ENCODE peak calls at places on chromosomes 4 and X, in ten cellular contexts. X is epithelial cell of prostate; H is tibial nerve; R is CD8-positive, alpha-beta T cell; T is naive thymus-derived CD4-positive, alpha-beta T cell; Z is neural progenitor cell; M is cardiac muscle cell; G is A673; W is endothelial cell of umbilical vein; Q is transverse colon. P is an unnamed sample.

GRCh38 chr4:153440475-153440874 is 25.7 kb upstream of the TMEM131L start:
- DNase-seq in X (no peak), H (no peak), R (no peak), T (no peak), Z (no peak), M (no peak), G (no peak), W (no peak), Q (no peak), P (no peak)

GRCh38 chr4:336099-336892 is 1.3 kb upstream of the ZNF141 start:
- DNase-seq in X (no peak), H (no peak), R (no peak), T (no peak), Z (peak; percentile 21), M (peak; percentile 34), G (no peak), W (no peak), Q (peak; percentile 35), P (no peak)

GRCh38 chr4:21893136-21893535 is 55.4 kb downstream of the KCNIP4 start:
- DNase-seq in X (no peak), H (no peak), R (no peak), T (no peak), Z (no peak), M (no peak), G (no peak), W (no peak), Q (no peak), P (no peak)

GRCh38 chr4:13535708-13536361 is 8.5 kb downstream of the NKX3-2 start:
- DNase-seq in X (no peak), H (no peak), R (no peak), T (no peak), Z (peak; percentile 65), M (no peak), G (no peak), W (no peak), Q (no peak), P (no peak)

GRCh38 chrX:25721564-25721963 is 416.6 kb upstream of the MAGEB18 start:
- DNase-seq in X (no peak), H (no peak), R (no peak), T (no peak), Z (peak; percentile 39), M (peak; percentile 42), G (peak; percentile 39), W (peak; percentile 40), Q (no peak), P (no peak)

GRCh38 chr4:168337550-168337940 is 19.0 kb upstream of the DDX60 start:
- DNase-seq in X (no peak), H (no peak), R (no peak), T (no peak), Z (no peak), M (peak; percentile 19), G (no peak), W (no peak), Q (no peak), P (peak; percentile 33)

GRCh38 chr4:112321768-112322684 is 24.9 kb downstream of the ALPK1 start:
- DNase-seq in X (no peak), H (peak; percentile 54), R (peak; percentile 70), T (peak; percentile 69), Z (peak; percentile 77), M (peak; percentile 69), G (peak; percentile 77), W (peak; percentile 81), Q (peak; percentile 73), P (peak; percentile 68)

GRCh38 chr4:145178740-145179139 is 1.6 kb downstream of the OTUD4 start:
- DNase-seq in X (no peak), H (no peak), R (no peak), T (no peak), Z (no peak), M (no peak), G (no peak), W (no peak), Q (no peak), P (no peak)

GRCh38 chrX:30971761-30972603 is 82.9 kb upstream of the TAB3 start:
- DNase-seq in X (no peak), H (no peak), R (no peak), T (no peak), Z (peak; percentile 56), M (peak; percentile 75), G (peak; percentile 66), W (peak; percentile 23), Q (peak; percentile 17), P (peak; percentile 38)

GRCh38 chr4:15149842-15150592 is 147.7 kb downstream of the CPEB2 start:
- DNase-seq in X (no peak), H (peak; percentile 66), R (no peak), T (no peak), Z (peak; percentile 82), M (peak; percentile 73), G (peak; percentile 52), W (peak; percentile 53), Q (peak; percentile 46), P (peak; percentile 83)

GRCh38 chr4:15145709-15146108 is 143.4 kb downstream of the CPEB2 start:
- DNase-seq in X (no peak), H (no peak), R (no peak), T (no peak), Z (no peak), M (no peak), G (no peak), W (no peak), Q (no peak), P (no peak)

GRCh38 chr4:15150636-15151432 is 148.6 kb downstream of the CPEB2 start:
- DNase-seq in X (no peak), H (no peak), R (no peak), T (no peak), Z (no peak), M (no peak), G (no peak), W (no peak), Q (no peak), P (no peak)

GRCh38 chr4:15147709-15148651 is 145.7 kb downstream of the CPEB2 start:
- DNase-seq in X (no peak), H (no peak), R (no peak), T (no peak), Z (no peak), M (peak; percentile 69), G (no peak), W (no peak), Q (no peak), P (no peak)

DNA sequence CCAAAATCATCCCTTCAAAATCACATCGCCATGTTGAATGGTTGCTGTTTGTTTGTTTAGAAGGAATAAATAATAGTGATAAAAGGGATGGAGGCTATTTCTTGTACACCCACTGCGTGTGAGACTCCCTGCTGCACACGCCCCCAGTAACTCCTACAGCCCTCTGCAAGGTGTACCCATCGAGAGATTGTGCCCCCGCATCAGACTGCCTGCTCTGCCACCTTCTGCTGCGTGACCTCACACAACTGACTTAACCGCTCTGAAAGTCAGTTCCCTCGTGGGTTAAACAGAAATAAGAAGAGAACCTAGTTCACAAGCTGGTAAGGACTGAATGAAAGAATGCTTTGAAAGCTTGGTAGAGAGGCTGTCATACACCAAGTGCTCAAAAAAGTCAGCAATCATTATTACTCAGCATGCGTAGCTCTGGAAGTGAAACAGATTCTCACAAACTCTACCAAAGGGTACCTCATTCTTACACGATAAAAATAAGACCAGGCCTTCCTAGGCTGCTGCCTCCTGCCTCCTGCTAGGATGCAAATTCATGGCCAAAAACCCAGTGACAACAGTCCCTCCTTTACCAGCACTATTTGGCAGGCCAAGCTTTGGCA is 147.1 kb downstream of the CPEB2 start:
- DNase-seq in X (no peak), H (no peak), R (no peak), T (no peak), Z (no peak), M (no peak), G (no peak), W (no peak), Q (no peak), P (no peak)
- H3K27ac ChIP-seq in X (peak overlapping the region; percentile 5), H (peak overlapping the region; percentile 35), R (no peak overlapping the region), T (no peak overlapping the region), Z (no peak overlapping the region), M (peak overlapping the region; percentile 82), G (peak overlapping the region; percentile 4), W (peak overlapping the region; percentile 12), Q (peak overlapping the region; percentile 39), P (peak overlapping the region; percentile 58)

GRCh38 chrX:115896362-115896761 is 274.2 kb upstream of the AGTR2 start:
- DNase-seq in X (no peak), H (no peak), R (no peak), T (no peak), Z (no peak), M (no peak), G (no peak), W (no peak), Q (no peak), P (no peak)

GRCh38 chrX:115894087-115894486 is 276.5 kb upstream of the AGTR2 start:
- DNase-seq in X (no peak), H (no peak), R (no peak), T (no peak), Z (peak; percentile 13), M (no peak), G (peak; percentile 45), W (no peak), Q (peak; percentile 31), P (peak; percentile 13)

GRCh38 chrX:115892056-115892708 is 278.4 kb upstream of the AGTR2 start:
- DNase-seq in X (peak; percentile 43), H (no peak), R (no peak), T (no peak), Z (no peak), M (no peak), G (no peak), W (no peak), Q (peak; percentile 55), P (no peak)

GRCh38 chrX:115895678-115896329 is 274.7 kb upstream of the AGTR2 start:
- DNase-seq in X (no peak), H (no peak), R (no peak), T (no peak), Z (no peak), M (no peak), G (no peak), W (no peak), Q (no peak), P (no peak)

GRCh38 chrX:115892787-115893671 is 277.5 kb upstream of the AGTR2 start:
- DNase-seq in X (no peak), H (no peak), R (no peak), T (no peak), Z (peak; percentile 62), M (peak; percentile 15), G (peak; percentile 52), W (no peak), Q (peak; percentile 81), P (peak; percentile 28)
- H3K27ac ChIP-seq in X (peak overlapping the region; percentile 56), H (no peak overlapping the region), R (no peak overlapping the region), T (no peak overlapping the region), Z (no peak overlapping the region), M (no peak overlapping the region), G (no peak overlapping the region), W (no peak overlapping the region), Q (peak overlapping the region; percentile 75), P (no peak overlapping the region)

GRCh38 chrX:2698604-2699003 is 7.5 kb downstream of the CD99 start:
- DNase-seq in X (no peak), H (no peak), R (no peak), T (no peak), Z (no peak), M (no peak), G (no peak), W (no peak), Q (no peak), P (no peak)
- H3K27ac ChIP-seq in X (peak overlapping the region; percentile 91), H (peak overlapping the region; percentile 87), R (no peak overlapping the region), T (no peak overlapping the region), Z (no peak overlapping the region), M (no peak overlapping the region), G (peak overlapping the region; percentile 97), W (peak overlapping the region; percentile 87), Q (peak overlapping the region; percentile 95), P (no peak overlapping the region)

DNA sequence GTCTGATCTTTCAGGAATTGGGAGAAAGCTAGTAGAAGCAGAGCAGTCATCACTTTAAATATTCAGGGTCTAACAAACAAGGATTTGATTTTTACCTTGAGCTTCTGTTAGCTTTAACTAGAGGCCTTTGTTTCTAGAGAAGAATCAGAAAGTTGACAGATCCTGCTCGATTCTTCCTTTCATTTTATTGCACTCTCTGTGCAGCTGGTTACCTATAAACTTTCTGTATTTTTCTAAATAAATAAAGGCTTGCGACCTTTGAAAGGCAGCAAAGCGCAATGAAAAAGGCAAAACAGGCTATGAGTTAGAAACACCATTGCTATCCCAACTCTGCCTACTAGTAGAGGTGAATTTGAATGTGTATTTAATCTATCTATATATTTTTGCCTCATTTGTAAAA is 101.4 kb upstream of the NPY2R start:
- DNase-seq in X (no peak), H (no peak), R (no peak), T (no peak), Z (no peak), M (no peak), G (no peak), W (no peak), Q (no peak), P (no peak)
- H3K27ac ChIP-seq in X (no peak overlapping the region), H (no peak overlapping the region), R (no peak overlapping the region), T (no peak overlapping the region), Z (no peak overlapping the region), M (no peak overlapping the region), G (no peak overlapping the region), W (no peak overlapping the region), Q (peak overlapping the region; percentile 28), P (no peak overlapping the region)